ENCODE peak calls at places on chromosomes 6 and 20, in eight cellular contexts. C is lower lobe of right lung, P is psoas muscle, T is right lobe of liver, X is AG09309, F is heart right ventricle, J is lower leg skin, Z is stomach. N is an unnamed sample.

GRCh38 chr6:131107166-131107565 is 28.1 kb upstream of the AKAP7 start:
- DNase-seq in T (no peak), F (no peak), Z (no peak), X (peak; percentile 48), P (no peak), J (no peak), C (no peak), N (peak; percentile 79)

GRCh38 chr6:150813993-150814359 is 51.5 kb upstream of the MTHFD1L start:
- DNase-seq in T (no peak), C (no peak), P (no peak), F (no peak), J (no peak), Z (no peak), X (no peak), N (peak; percentile 29)

GRCh38 chr6:166361080-166361429 is 18.7 kb upstream of the SFT2D1 start:
- DNase-seq in F (peak; percentile 33), Z (no peak), P (peak; percentile 61), X (no peak), T (peak; percentile 83), J (no peak), C (peak; percentile 72), N (peak; percentile 83)

GRCh38 chr6:4647414-4648365 is 128.5 kb upstream of the CDYL start:
- DNase-seq in P (peak; percentile 81), C (peak; percentile 77), J (peak; percentile 96), Z (peak; percentile 72), F (peak; percentile 83), T (peak; percentile 80), X (peak; percentile 8), N (peak; percentile 86)

GRCh38 chr6:29968130-29968529 is 25.8 kb downstream of the HLA-A start:
- DNase-seq in T (no peak), J (peak; percentile 31), Z (no peak), C (no peak), P (no peak), F (no peak), X (no peak), N (peak; percentile 53)

GRCh38 chr20:50788045-50788867 is 6.6 kb upstream of the BCAS4 start:
- DNase-seq in P (no peak), X (peak; percentile 53), C (peak; percentile 31), T (no peak), J (no peak), F (no peak), Z (no peak), N (peak; percentile 82)

GRCh38 chr6:39190545-39191235 is 38.6 kb downstream of the KCNK5 start:
- DNase-seq in J (no peak), X (no peak), Z (no peak), P (no peak), T (no peak), F (no peak), C (no peak), N (no peak)

GRCh38 chr6:47308674-47309325 is 905 bp downstream of the TNFRSF21 start:
- DNase-seq in P (peak; percentile 21), J (peak; percentile 85), Z (peak; percentile 29), T (peak; percentile 46), F (peak; percentile 33), X (no peak), C (peak; percentile 50), N (no peak)

GRCh38 chr6:164962805-164963204 is 346.6 kb downstream of the C6orf118 start:
- DNase-seq in Z (no peak), T (no peak), P (no peak), J (no peak), F (no peak), C (no peak), X (no peak), N (no peak)

GRCh38 chr6:48775157-48775556 is 664.2 kb upstream of the PTCHD4 start:
- DNase-seq in T (no peak), J (no peak), Z (no peak), C (no peak), F (no peak), P (no peak), X (peak; percentile 14), N (peak; percentile 42)

GRCh38 chr20:32930181-32930580 is 71.5 kb downstream of the EFCAB8 start:
- DNase-seq in J (no peak), C (no peak), F (no peak), P (no peak), T (no peak), Z (no peak), X (no peak), N (no peak)

GRCh38 chr20:32924781-32925180 is 66.1 kb downstream of the EFCAB8 start:
- DNase-seq in J (peak; percentile 28), P (no peak), T (no peak), Z (peak; percentile 11), C (no peak), X (no peak), F (no peak), N (no peak)

GRCh38 chr20:32925481-32926196 is 66.9 kb downstream of the EFCAB8 start:
- DNase-seq in P (no peak), C (no peak), J (no peak), Z (peak; percentile 14), F (no peak), T (no peak), X (no peak), N (no peak)

GRCh38 chr20:32930701-32931100 is 72.0 kb downstream of the EFCAB8 start:
- DNase-seq in J (no peak), T (no peak), X (no peak), P (no peak), F (no peak), Z (no peak), C (no peak), N (no peak)

DNA sequence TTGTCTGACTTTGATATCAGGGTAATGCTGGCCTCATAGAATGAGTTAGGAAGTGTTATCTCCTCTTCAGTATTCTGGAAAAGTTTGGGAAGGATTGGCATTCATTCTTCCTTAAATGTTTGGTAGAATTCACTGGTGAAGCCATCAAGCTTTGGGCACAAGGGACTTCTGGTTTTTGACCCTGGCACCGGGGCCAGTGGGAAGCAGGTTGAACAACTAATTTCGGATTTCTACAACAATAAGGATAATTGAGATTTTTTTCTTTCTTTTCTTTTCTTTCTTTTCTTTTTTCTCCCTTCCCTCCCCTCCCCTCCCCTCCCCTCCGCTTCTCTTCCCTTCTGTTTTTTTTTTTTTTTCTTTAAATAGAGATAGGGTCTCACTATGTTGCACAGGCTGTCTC is 70.4 kb downstream of the EFCAB8 start:
- DNase-seq in Z (no peak), J (no peak), X (no peak), C (no peak), F (no peak), T (no peak), P (no peak), N (no peak)
- H3K4me3 ChIP-seq in Z (no peak overlapping the region), J (no peak overlapping the region), X (no peak overlapping the region), C (no peak overlapping the region), F (no peak overlapping the region), T (no peak overlapping the region), P (no peak overlapping the region), N (no peak overlapping the region)

GRCh38 chr6:135087403-135087802 is 32.8 kb upstream of the HBS1L start:
- DNase-seq in C (no peak), X (no peak), T (no peak), J (no peak), P (no peak), F (no peak), Z (no peak), N (no peak)
- TF ChIP-seq CTCF in C (no peak), X (no peak), T (no peak), J (no peak), P (no peak), F (no peak), Z (no peak), N (no peak)

DNA sequence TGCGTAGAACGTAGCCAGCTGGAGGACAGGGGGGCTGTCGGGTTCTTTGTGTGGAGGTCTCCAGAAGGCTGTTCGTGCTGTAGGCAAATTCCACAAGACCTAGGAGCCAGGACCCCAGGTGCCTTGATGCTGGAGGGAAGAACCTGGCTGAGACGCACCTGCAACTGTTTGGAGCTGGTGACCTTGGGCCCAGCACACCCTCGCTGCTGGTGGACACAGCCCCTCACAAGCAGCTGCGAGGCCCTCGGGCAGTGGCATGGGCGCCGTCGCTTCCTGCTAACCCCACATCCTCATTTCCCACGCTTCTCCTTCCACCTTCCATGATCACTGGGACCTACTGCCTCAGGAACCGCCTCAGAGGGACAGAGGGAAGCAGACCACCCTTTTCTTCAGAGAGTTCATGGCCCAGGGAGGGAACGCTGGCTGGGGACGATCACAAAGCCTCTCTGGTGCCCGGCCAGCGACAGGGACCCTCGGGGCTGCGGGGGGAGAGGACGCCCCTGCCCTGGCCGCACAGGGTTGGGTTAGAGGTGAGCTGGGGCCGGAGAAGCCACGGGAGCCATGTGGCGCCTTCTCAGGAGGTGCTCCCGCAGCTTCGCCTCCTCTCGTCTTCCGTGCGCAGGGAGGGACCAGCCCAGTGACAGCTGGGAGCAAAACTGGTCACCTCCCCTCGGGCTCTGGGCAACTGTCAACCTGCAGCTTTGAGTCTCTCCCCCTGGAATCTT is 18.4 kb downstream of the DLL1 start:
- DNase-seq in J (no peak), F (no peak), Z (no peak), C (peak; percentile 45), X (no peak), P (no peak), T (no peak), N (no peak)
- H3K4me3 ChIP-seq in J (no peak overlapping the region), F (peak overlapping the region; percentile 15), Z (peak overlapping the region; percentile 13), C (peak overlapping the region; percentile 41), X (no peak overlapping the region), P (peak overlapping the region; percentile 15), T (no peak overlapping the region), N (no peak overlapping the region)

DNA sequence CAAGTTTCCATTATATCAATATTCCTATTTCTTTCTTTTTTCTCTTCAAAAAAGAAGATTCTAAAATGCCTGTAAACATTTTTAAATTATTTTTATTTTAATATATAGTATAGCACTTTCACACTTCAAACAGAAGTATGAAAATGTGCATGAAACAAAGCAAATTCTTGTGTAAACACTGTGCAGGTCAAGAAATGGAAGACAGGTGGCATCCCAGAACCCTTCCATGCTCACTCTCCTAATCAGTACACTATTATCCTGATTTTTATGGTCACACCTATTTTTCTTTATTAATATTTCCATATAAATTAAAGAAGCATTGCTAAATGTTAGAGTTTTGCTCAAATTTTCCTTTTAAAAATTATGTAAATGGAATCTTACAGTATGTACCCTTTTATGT is 561.6 kb upstream of the RNF217 start:
- DNase-seq in Z (no peak), P (no peak), F (no peak), X (no peak), T (no peak), C (no peak), J (no peak), N (no peak)
- TF ChIP-seq CTCF in Z (no peak), P (peak; percentile 9), F (no peak), X (no peak), T (peak; percentile 22), C (no peak), J (no peak), N (no peak)

DNA sequence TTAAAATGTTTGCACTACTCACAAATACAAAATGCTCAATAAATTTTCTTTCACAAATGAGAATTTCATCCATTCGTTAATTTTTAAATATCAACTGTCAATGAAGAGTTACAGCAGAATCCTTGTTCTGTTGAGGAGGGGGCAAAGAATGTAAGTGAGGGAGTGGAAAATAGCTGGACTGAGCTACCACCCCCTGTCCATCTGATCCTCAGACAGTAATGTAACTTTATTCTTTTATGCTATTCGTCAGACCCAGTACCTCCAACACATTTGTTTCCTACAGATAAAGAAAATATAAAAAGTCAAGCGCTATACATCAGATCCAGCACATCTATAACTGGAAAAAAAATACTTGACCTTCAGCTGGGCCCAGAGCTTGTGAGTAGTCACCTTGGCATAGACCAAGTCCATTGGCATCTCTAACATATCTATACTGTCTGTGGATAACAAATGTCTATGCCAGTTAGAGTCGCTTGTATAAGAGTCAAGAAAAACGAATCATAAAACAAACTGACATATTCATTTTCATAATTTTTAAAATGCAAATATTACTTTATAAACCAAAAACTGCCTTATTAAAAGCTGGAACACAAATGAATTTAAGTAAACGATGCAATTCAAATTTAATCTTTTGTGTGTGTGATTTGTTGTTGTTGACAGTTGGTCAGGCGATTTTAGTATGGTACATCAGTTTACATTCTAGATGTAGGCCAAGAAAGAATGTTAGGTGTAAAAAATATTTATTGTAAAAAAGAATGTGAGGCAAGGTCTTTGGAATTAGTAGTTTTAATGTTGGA is 57.2 kb upstream of the HFE start:
- DNase-seq in J (no peak), T (no peak), F (no peak), X (no peak), C (no peak), Z (no peak), P (no peak), N (no peak)
- H3K4me3 ChIP-seq in J (no peak overlapping the region), T (no peak overlapping the region), F (no peak overlapping the region), X (no peak overlapping the region), C (no peak overlapping the region), Z (no peak overlapping the region), P (no peak overlapping the region), N (no peak overlapping the region)